ENCODE peak calls at places on chromosomes 16 and 17, in four cellular contexts. One of them, this sample, is unnamed.

GRCh38 chr17:81277938-81278693 is 17.0 kb downstream of the SLC38A10 start:
- DNase-seq in GM12878: no peak
- DNase-seq in SK-N-SH: no peak
- DNase-seq in K562: no peak
- DNase-seq in this sample: peak

GRCh38 chr17:75288784-75289121 is 480 bp downstream of the SLC25A19 start:
- DNase-seq in K562: peak
- DNase-seq in GM12878: no peak
- DNase-seq in SK-N-SH: no peak
- DNase-seq in this sample: no peak

GRCh38 chr17:62628845-62629555 is 1.5 kb downstream of the MRC2 start:
- DNase-seq in GM12878: no peak
- DNase-seq in K562: no peak
- DNase-seq in SK-N-SH: peak
- DNase-seq in this sample: peak

GRCh38 chr17:82241183-82241925 is 12.5 kb downstream of the SLC16A3 start:
- DNase-seq in SK-N-SH: peak
- DNase-seq in GM12878: no peak
- DNase-seq in K562: no peak
- DNase-seq in this sample: peak

GRCh38 chr16:10938321-10938720 is 3.9 kb downstream of the DEXI start:
- DNase-seq in GM12878: no peak
- DNase-seq in K562: no peak
- DNase-seq in SK-N-SH: no peak
- DNase-seq in this sample: no peak

GRCh38 chr17:5118219-5118618 is 2.4 kb downstream of the USP6 start:
- DNase-seq in SK-N-SH: no peak
- DNase-seq in GM12878: no peak
- DNase-seq in K562: no peak
- DNase-seq in this sample: no peak

GRCh38 chr16:16915771-16916170 is 536.8 kb downstream of the NPIPA7 start:
- DNase-seq in SK-N-SH: no peak
- DNase-seq in GM12878: no peak
- DNase-seq in K562: no peak
- DNase-seq in this sample: no peak

GRCh38 chr16:396199-396598 is 800 bp upstream of the NME4 start:
- DNase-seq in GM12878: no peak
- DNase-seq in K562: no peak
- DNase-seq in SK-N-SH: no peak
- DNase-seq in this sample: no peak

GRCh38 chr17:7932483-7932891 is 481 bp downstream of the CNTROB start:
- DNase-seq in GM12878: no peak
- DNase-seq in K562: peak
- DNase-seq in SK-N-SH: peak
- DNase-seq in this sample: peak

GRCh38 chr17:31561469-31562412 is 170.3 kb downstream of the RAB11FIP4 start:
- DNase-seq in K562: no peak
- DNase-seq in SK-N-SH: no peak
- DNase-seq in GM12878: no peak
- DNase-seq in this sample: peak

GRCh38 chr17:81393684-81394376 is 1.4 kb upstream of the BAHCC1 start:
- DNase-seq in SK-N-SH: peak
- DNase-seq in K562: peak
- DNase-seq in GM12878: peak
- DNase-seq in this sample: peak

GRCh38 chr17:77145635-77146632 is 5.2 kb downstream of the SEC14L1 start:
- DNase-seq in K562: no peak
- DNase-seq in GM12878: peak
- DNase-seq in SK-N-SH: peak
- DNase-seq in this sample: peak

GRCh38 chr16:57623251-57624043 is 5.0 kb upstream of the ADGRG1 start:
- DNase-seq in K562: peak
- DNase-seq in GM12878: no peak
- DNase-seq in SK-N-SH: no peak
- DNase-seq in this sample: peak

GRCh38 chr16:57624044-57624688 is 4.3 kb upstream of the ADGRG1 start:
- DNase-seq in K562: no peak
- DNase-seq in GM12878: no peak
- DNase-seq in SK-N-SH: no peak
- DNase-seq in this sample: peak

GRCh38 chr16:57620316-57621231 is 7.9 kb upstream of the ADGRG1 start:
- DNase-seq in SK-N-SH: no peak
- DNase-seq in GM12878: no peak
- DNase-seq in K562: no peak
- DNase-seq in this sample: no peak

GRCh38 chr16:57621521-57622268 is 6.7 kb upstream of the ADGRG1 start:
- DNase-seq in SK-N-SH: no peak
- DNase-seq in K562: no peak
- DNase-seq in GM12878: no peak
- DNase-seq in this sample: no peak

GRCh38 chr16:57622361-57623250 is 5.8 kb upstream of the ADGRG1 start:
- DNase-seq in GM12878: no peak
- DNase-seq in SK-N-SH: no peak
- DNase-seq in K562: no peak
- DNase-seq in this sample: no peak
- TF ChIP-seq RCOR1 in GM12878: no peak
- TF ChIP-seq RCOR1 in SK-N-SH: no peak
- TF ChIP-seq RCOR1 in K562: no peak
- TF ChIP-seq RCOR1 in this sample: no peak

GRCh38 chr17:19448341-19449268 is 37.6 kb downstream of the RNF112 start:
- DNase-seq in SK-N-SH: peak
- DNase-seq in GM12878: no peak
- DNase-seq in K562: no peak
- DNase-seq in this sample: peak
- H2AFZ ChIP-seq in SK-N-SH: peak
- H2AFZ ChIP-seq in GM12878: no peak
- H2AFZ ChIP-seq in K562: no peak
- H2AFZ ChIP-seq in this sample: peak

GRCh38 chr16:87319011-87319410 is 1.8 kb upstream of the C16orf95 start:
- DNase-seq in SK-N-SH: no peak
- DNase-seq in GM12878: no peak
- DNase-seq in K562: no peak
- DNase-seq in this sample: no peak

GRCh38 chr16:87321336-87322107 is 4.3 kb upstream of the C16orf95 start:
- DNase-seq in SK-N-SH: no peak
- DNase-seq in GM12878: no peak
- DNase-seq in K562: no peak
- DNase-seq in this sample: no peak

GRCh38 chr16:87322360-87322759 is 5.2 kb upstream of the C16orf95 start:
- DNase-seq in GM12878: no peak
- DNase-seq in SK-N-SH: no peak
- DNase-seq in K562: no peak
- DNase-seq in this sample: no peak

GRCh38 chr16:87319997-87320491 is 2.9 kb upstream of the C16orf95 start:
- DNase-seq in K562: no peak
- DNase-seq in GM12878: no peak
- DNase-seq in SK-N-SH: no peak
- DNase-seq in this sample: no peak

GRCh38 chr16:87320510-87321227 is 3.5 kb upstream of the C16orf95 start:
- DNase-seq in GM12878: no peak
- DNase-seq in K562: no peak
- DNase-seq in SK-N-SH: no peak
- DNase-seq in this sample: no peak
- TF ChIP-seq RCOR1 in GM12878: no peak
- TF ChIP-seq RCOR1 in K562: no peak
- TF ChIP-seq RCOR1 in SK-N-SH: no peak
- TF ChIP-seq RCOR1 in this sample: no peak

DNA sequence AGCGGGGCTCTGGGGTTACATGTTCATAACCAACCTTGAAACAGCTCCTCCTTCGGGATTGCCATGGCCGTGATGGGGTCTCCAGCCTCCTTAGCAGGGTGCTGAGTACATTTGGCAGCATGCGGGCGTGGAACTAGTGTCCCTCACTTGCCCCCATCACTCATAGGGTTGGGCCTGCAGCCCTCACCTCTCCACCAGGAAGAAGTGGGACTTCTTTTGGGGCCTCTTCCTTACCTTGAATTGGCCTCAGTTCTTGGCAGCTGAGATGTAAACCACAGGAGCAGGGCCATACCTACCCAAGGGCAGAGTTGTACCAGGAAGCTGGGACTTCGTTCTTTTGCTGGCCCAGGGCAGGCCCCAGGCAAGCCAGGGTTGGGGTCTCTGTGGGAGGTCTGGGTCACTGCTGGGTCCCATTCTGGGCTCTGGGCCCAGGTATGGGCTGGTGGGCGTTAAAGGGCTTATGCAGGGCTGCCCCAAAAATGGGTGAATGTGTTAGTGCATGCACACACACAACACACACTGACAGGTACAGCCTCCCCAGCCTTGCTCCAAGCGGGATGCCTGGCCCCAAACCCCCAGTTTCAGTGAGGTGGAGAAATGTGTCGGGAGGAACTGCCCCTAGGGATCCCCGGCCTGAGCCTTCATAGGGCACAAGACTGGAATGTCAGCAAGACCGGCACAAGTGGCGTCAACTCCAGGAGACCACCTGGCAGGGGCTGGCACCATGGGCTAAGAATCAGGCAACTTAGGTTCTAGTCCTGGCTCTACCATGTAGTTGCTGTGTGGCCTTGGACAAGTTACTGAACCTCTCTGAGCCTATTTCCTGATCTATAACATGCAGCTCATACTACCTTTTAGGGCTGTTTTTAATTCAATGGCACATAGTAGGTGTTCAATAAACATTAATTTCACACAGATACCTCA is 3.9 kb upstream of the KRT15 start:
- DNase-seq in K562: no peak
- DNase-seq in GM12878: no peak
- DNase-seq in SK-N-SH: no peak
- DNase-seq in this sample: no peak
- H2AFZ ChIP-seq in K562: no peak
- H2AFZ ChIP-seq in GM12878: no peak
- H2AFZ ChIP-seq in SK-N-SH: no peak
- H2AFZ ChIP-seq in this sample: peak

GRCh38 chr16:2472488-2472864 is 1.4 kb downstream of the NTN3 start:
- DNase-seq in SK-N-SH: no peak
- DNase-seq in K562: no peak
- DNase-seq in GM12878: no peak
- DNase-seq in this sample: no peak
- TF ChIP-seq RCOR1 in SK-N-SH: no peak
- TF ChIP-seq RCOR1 in K562: no peak
- TF ChIP-seq RCOR1 in GM12878: no peak
- TF ChIP-seq RCOR1 in this sample: no peak

GRCh38 chr16:67935096-67935401 is 1.6 kb downstream of the PSMB10 start:
- DNase-seq in K562: no peak
- DNase-seq in SK-N-SH: peak
- DNase-seq in GM12878: no peak
- DNase-seq in this sample: no peak
- H2AFZ ChIP-seq in K562: peak
- H2AFZ ChIP-seq in SK-N-SH: peak
- H2AFZ ChIP-seq in GM12878: no peak
- H2AFZ ChIP-seq in this sample: peak

DNA sequence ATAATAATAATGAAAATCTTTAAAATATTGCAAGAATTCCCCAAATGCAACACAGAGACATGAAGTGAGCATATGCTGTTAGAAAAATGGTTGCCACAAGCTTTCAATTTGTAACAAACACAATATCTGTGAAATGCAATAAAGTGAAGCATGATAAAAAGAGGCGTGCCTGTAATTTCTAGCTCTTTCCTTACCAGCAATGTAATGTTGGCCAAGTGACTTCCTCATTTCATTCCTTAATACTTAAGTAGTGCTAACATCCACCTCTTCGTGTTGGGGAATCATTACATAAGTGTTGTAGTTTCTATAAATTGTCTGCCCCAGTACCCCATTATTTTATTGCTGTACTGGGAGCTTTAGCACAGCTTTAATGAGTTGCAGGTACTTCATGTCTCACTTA is 1192.0 kb upstream of the CDH8 start:
- DNase-seq in SK-N-SH: no peak
- DNase-seq in GM12878: no peak
- DNase-seq in K562: no peak
- DNase-seq in this sample: no peak
- TF ChIP-seq RCOR1 in SK-N-SH: no peak
- TF ChIP-seq RCOR1 in GM12878: no peak
- TF ChIP-seq RCOR1 in K562: no peak
- TF ChIP-seq RCOR1 in this sample: no peak

GRCh38 chr16:27430512-27430911 is 28.5 kb downstream of the IL21R start:
- DNase-seq in GM12878: no peak
- DNase-seq in K562: no peak
- DNase-seq in SK-N-SH: no peak
- DNase-seq in this sample: no peak

GRCh38 chr16:27434141-27435051 is 32.4 kb downstream of the IL21R start:
- DNase-seq in SK-N-SH: no peak
- DNase-seq in GM12878: no peak
- DNase-seq in K562: no peak
- DNase-seq in this sample: no peak

GRCh38 chr16:27431773-27432599 is 30.0 kb downstream of the IL21R start:
- DNase-seq in SK-N-SH: no peak
- DNase-seq in K562: no peak
- DNase-seq in GM12878: no peak
- DNase-seq in this sample: peak

GRCh38 chr16:27430923-27431484 is 29.0 kb downstream of the IL21R start:
- DNase-seq in K562: peak
- DNase-seq in GM12878: no peak
- DNase-seq in SK-N-SH: no peak
- DNase-seq in this sample: peak

GRCh38 chr16:27432600-27432957 is 30.6 kb downstream of the IL21R start:
- DNase-seq in K562: no peak
- DNase-seq in SK-N-SH: no peak
- DNase-seq in GM12878: no peak
- DNase-seq in this sample: peak
- H2AFZ ChIP-seq in K562: no peak
- H2AFZ ChIP-seq in SK-N-SH: no peak
- H2AFZ ChIP-seq in GM12878: no peak
- H2AFZ ChIP-seq in this sample: peak

GRCh38 chr16:65769055-65769465 is 597.4 kb upstream of the CDH5 start:
- DNase-seq in SK-N-SH: no peak
- DNase-seq in GM12878: no peak
- DNase-seq in K562: peak
- DNase-seq in this sample: peak

GRCh38 chr16:65771707-65772106 is 594.8 kb upstream of the CDH5 start:
- DNase-seq in K562: no peak
- DNase-seq in GM12878: no peak
- DNase-seq in SK-N-SH: no peak
- DNase-seq in this sample: no peak

GRCh38 chr16:65772134-65772732 is 594.3 kb upstream of the CDH5 start:
- DNase-seq in SK-N-SH: no peak
- DNase-seq in GM12878: no peak
- DNase-seq in K562: no peak
- DNase-seq in this sample: no peak

GRCh38 chr16:65770752-65771151 is 595.7 kb upstream of the CDH5 start:
- DNase-seq in GM12878: no peak
- DNase-seq in K562: no peak
- DNase-seq in SK-N-SH: no peak
- DNase-seq in this sample: no peak

DNA sequence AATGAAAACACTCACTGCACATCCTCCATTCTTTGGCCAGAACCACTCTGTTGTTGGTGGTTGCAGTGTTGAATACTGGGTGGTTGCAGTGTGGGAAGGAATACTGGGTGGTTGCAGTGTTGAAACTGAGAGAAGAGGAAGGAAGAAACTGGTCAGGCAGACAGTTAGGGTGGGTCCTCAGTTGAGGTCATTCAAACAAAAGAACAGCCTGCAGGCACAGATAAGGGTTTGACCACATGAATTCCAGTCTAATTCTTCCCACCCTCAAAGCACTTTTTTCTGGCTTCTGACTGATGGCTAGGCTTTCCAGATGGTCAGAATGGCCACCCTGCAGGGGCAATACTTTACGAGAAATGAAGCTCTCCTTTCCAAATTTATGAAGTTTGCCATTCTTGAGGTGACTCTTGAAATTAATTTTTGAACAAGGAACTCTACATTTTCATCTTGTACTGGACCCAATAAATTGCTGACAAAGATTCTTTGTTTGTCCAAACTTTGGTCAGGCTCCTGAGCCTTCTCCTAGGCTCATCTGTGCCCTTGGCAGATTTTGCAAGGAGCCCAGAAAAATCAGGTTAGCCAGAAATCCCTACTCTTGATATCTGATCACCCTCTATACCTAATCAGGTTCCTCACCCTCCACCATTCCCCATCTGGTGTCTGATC is 596.6 kb upstream of the CDH5 start:
- DNase-seq in K562: peak
- DNase-seq in GM12878: no peak
- DNase-seq in SK-N-SH: no peak
- DNase-seq in this sample: peak
- TF ChIP-seq RCOR1 in K562: no peak
- TF ChIP-seq RCOR1 in GM12878: no peak
- TF ChIP-seq RCOR1 in SK-N-SH: no peak
- TF ChIP-seq RCOR1 in this sample: no peak